ENCODE peak calls at places on chromosome 6, in six cellular contexts. One of them, this sample, is unnamed.
A peak's percentile ranks its signal among the peaks of the same experiment; 100 is the strongest.

GRCh38 chr6:143542915-143543314 is 31.4 kb upstream of the FUCA2 start:
- DNase-seq in HFF-Myc: no peak
- DNase-seq in AG09319: no peak
- DNase-seq in sciatic nerve: no peak
- DNase-seq in CD4-positive, alpha-beta T cell: no peak
- DNase-seq in activated T-helper 1 cell treated with anti-CD3 and anti-CD28 coated beads, Interleukin-2, amount 50 U/mL, for 16 hours: no peak
- DNase-seq in this sample: no peak

GRCh38 chr6:36908758-36909157 is 23.0 kb downstream of the C6orf89 start:
- DNase-seq in sciatic nerve: no peak
- DNase-seq in AG09319: no peak
- DNase-seq in CD4-positive, alpha-beta T cell: no peak
- DNase-seq in HFF-Myc: no peak
- DNase-seq in activated T-helper 1 cell treated with anti-CD3 and anti-CD28 coated beads, Interleukin-2, amount 50 U/mL, for 16 hours: no peak
- DNase-seq in this sample: no peak

GRCh38 chr6:14709900-14710299 is 536.0 kb upstream of the JARID2 start:
- DNase-seq in HFF-Myc: no peak
- DNase-seq in AG09319: no peak
- DNase-seq in sciatic nerve: no peak
- DNase-seq in activated T-helper 1 cell treated with anti-CD3 and anti-CD28 coated beads, Interleukin-2, amount 50 U/mL, for 16 hours: no peak
- DNase-seq in CD4-positive, alpha-beta T cell: no peak
- DNase-seq in this sample: no peak

GRCh38 chr6:1771324-1771723 is 161.6 kb downstream of the FOXC1 start:
- DNase-seq in CD4-positive, alpha-beta T cell: no peak
- DNase-seq in sciatic nerve: no peak
- DNase-seq in AG09319: no peak
- DNase-seq in HFF-Myc: no peak
- DNase-seq in activated T-helper 1 cell treated with anti-CD3 and anti-CD28 coated beads, Interleukin-2, amount 50 U/mL, for 16 hours: no peak
- DNase-seq in this sample: no peak

GRCh38 chr6:106536863-106537262 is 92.4 kb downstream of the RTN4IP1 start:
- DNase-seq in HFF-Myc: no peak
- DNase-seq in AG09319: no peak
- DNase-seq in sciatic nerve: no peak
- DNase-seq in activated T-helper 1 cell treated with anti-CD3 and anti-CD28 coated beads, Interleukin-2, amount 50 U/mL, for 16 hours: no peak
- DNase-seq in CD4-positive, alpha-beta T cell: no peak
- DNase-seq in this sample: no peak

GRCh38 chr6:42978793-42979522 is at the start of gene PEX6:
- DNase-seq in AG09319: peak; percentile 40
- DNase-seq in CD4-positive, alpha-beta T cell: peak; percentile 81
- DNase-seq in sciatic nerve: peak; percentile 91
- DNase-seq in HFF-Myc: peak; percentile 47
- DNase-seq in activated T-helper 1 cell treated with anti-CD3 and anti-CD28 coated beads, Interleukin-2, amount 50 U/mL, for 16 hours: peak; percentile 80
- DNase-seq in this sample: peak; percentile 94

GRCh38 chr6:166441641-166442078 is 58.9 kb upstream of the MPC1 start:
- DNase-seq in AG09319: no peak
- DNase-seq in activated T-helper 1 cell treated with anti-CD3 and anti-CD28 coated beads, Interleukin-2, amount 50 U/mL, for 16 hours: no peak
- DNase-seq in HFF-Myc: no peak
- DNase-seq in CD4-positive, alpha-beta T cell: no peak
- DNase-seq in sciatic nerve: no peak
- DNase-seq in this sample: no peak

GRCh38 chr6:20279051-20279450 is 66.8 kb upstream of the MBOAT1 start:
- DNase-seq in AG09319: no peak
- DNase-seq in HFF-Myc: no peak
- DNase-seq in CD4-positive, alpha-beta T cell: no peak
- DNase-seq in sciatic nerve: no peak
- DNase-seq in activated T-helper 1 cell treated with anti-CD3 and anti-CD28 coated beads, Interleukin-2, amount 50 U/mL, for 16 hours: no peak
- DNase-seq in this sample: no peak

GRCh38 chr6:104332407-104332806 is 527.3 kb downstream of the HACE1 start:
- DNase-seq in sciatic nerve: no peak
- DNase-seq in activated T-helper 1 cell treated with anti-CD3 and anti-CD28 coated beads, Interleukin-2, amount 50 U/mL, for 16 hours: no peak
- DNase-seq in AG09319: no peak
- DNase-seq in HFF-Myc: no peak
- DNase-seq in CD4-positive, alpha-beta T cell: no peak
- DNase-seq in this sample: no peak

GRCh38 chr6:106192824-106193223 is 106.7 kb downstream of the PRDM1 start:
- DNase-seq in AG09319: no peak
- DNase-seq in CD4-positive, alpha-beta T cell: no peak
- DNase-seq in HFF-Myc: peak; percentile 36
- DNase-seq in activated T-helper 1 cell treated with anti-CD3 and anti-CD28 coated beads, Interleukin-2, amount 50 U/mL, for 16 hours: no peak
- DNase-seq in sciatic nerve: no peak
- DNase-seq in this sample: no peak

GRCh38 chr6:77178821-77179220 is 284.5 kb downstream of the HTR1B start:
- DNase-seq in CD4-positive, alpha-beta T cell: no peak
- DNase-seq in sciatic nerve: no peak
- DNase-seq in HFF-Myc: no peak
- DNase-seq in AG09319: no peak
- DNase-seq in activated T-helper 1 cell treated with anti-CD3 and anti-CD28 coated beads, Interleukin-2, amount 50 U/mL, for 16 hours: no peak
- DNase-seq in this sample: no peak

GRCh38 chr6:43306086-43306485 is 2.5 kb downstream of the CRIP3 start:
- DNase-seq in activated T-helper 1 cell treated with anti-CD3 and anti-CD28 coated beads, Interleukin-2, amount 50 U/mL, for 16 hours: no peak
- DNase-seq in HFF-Myc: no peak
- DNase-seq in sciatic nerve: no peak
- DNase-seq in CD4-positive, alpha-beta T cell: no peak
- DNase-seq in AG09319: no peak
- DNase-seq in this sample: no peak

GRCh38 chr6:106084106-106084963 is 1.8 kb upstream of the PRDM1 start:
- DNase-seq in HFF-Myc: peak; percentile 77
- DNase-seq in activated T-helper 1 cell treated with anti-CD3 and anti-CD28 coated beads, Interleukin-2, amount 50 U/mL, for 16 hours: no peak
- DNase-seq in sciatic nerve: no peak
- DNase-seq in CD4-positive, alpha-beta T cell: no peak
- DNase-seq in AG09319: peak; percentile 78
- DNase-seq in this sample: no peak

GRCh38 chr6:3322366-3322890 is 63.7 kb downstream of the PSMG4 start:
- DNase-seq in CD4-positive, alpha-beta T cell: no peak
- DNase-seq in AG09319: no peak
- DNase-seq in HFF-Myc: no peak
- DNase-seq in sciatic nerve: peak; percentile 48
- DNase-seq in activated T-helper 1 cell treated with anti-CD3 and anti-CD28 coated beads, Interleukin-2, amount 50 U/mL, for 16 hours: no peak
- DNase-seq in this sample: no peak

GRCh38 chr6:40832691-40833090 is 206.3 kb downstream of the UNC5CL start:
- DNase-seq in activated T-helper 1 cell treated with anti-CD3 and anti-CD28 coated beads, Interleukin-2, amount 50 U/mL, for 16 hours: no peak
- DNase-seq in sciatic nerve: no peak
- DNase-seq in CD4-positive, alpha-beta T cell: no peak
- DNase-seq in HFF-Myc: no peak
- DNase-seq in AG09319: no peak
- DNase-seq in this sample: no peak

GRCh38 chr6:143279385-143279784 is 171.1 kb downstream of the ADAT2 start:
- DNase-seq in activated T-helper 1 cell treated with anti-CD3 and anti-CD28 coated beads, Interleukin-2, amount 50 U/mL, for 16 hours: no peak
- DNase-seq in AG09319: no peak
- DNase-seq in CD4-positive, alpha-beta T cell: no peak
- DNase-seq in sciatic nerve: no peak
- DNase-seq in HFF-Myc: no peak
- DNase-seq in this sample: no peak

GRCh38 chr6:124683507-124683906 is 278.7 kb upstream of the RNF217 start:
- DNase-seq in CD4-positive, alpha-beta T cell: no peak
- DNase-seq in HFF-Myc: no peak
- DNase-seq in sciatic nerve: no peak
- DNase-seq in AG09319: no peak
- DNase-seq in activated T-helper 1 cell treated with anti-CD3 and anti-CD28 coated beads, Interleukin-2, amount 50 U/mL, for 16 hours: no peak
- DNase-seq in this sample: no peak

GRCh38 chr6:149405823-149406765 is 6.0 kb downstream of the SUMO4 start:
- DNase-seq in HFF-Myc: no peak
- DNase-seq in CD4-positive, alpha-beta T cell: no peak
- DNase-seq in AG09319: no peak
- DNase-seq in sciatic nerve: no peak
- DNase-seq in activated T-helper 1 cell treated with anti-CD3 and anti-CD28 coated beads, Interleukin-2, amount 50 U/mL, for 16 hours: no peak
- DNase-seq in this sample: no peak

GRCh38 chr6:26125015-26125690 is 37.9 kb downstream of the HFE start:
- DNase-seq in sciatic nerve: no peak
- DNase-seq in HFF-Myc: no peak
- DNase-seq in CD4-positive, alpha-beta T cell: no peak
- DNase-seq in activated T-helper 1 cell treated with anti-CD3 and anti-CD28 coated beads, Interleukin-2, amount 50 U/mL, for 16 hours: no peak
- DNase-seq in AG09319: no peak
- DNase-seq in this sample: no peak

GRCh38 chr6:113630365-113630737 is 226.8 kb upstream of the MARCKS start:
- DNase-seq in sciatic nerve: no peak
- DNase-seq in AG09319: peak; percentile 25
- DNase-seq in HFF-Myc: no peak
- DNase-seq in CD4-positive, alpha-beta T cell: no peak
- DNase-seq in activated T-helper 1 cell treated with anti-CD3 and anti-CD28 coated beads, Interleukin-2, amount 50 U/mL, for 16 hours: no peak
- DNase-seq in this sample: no peak

GRCh38 chr6:148140772-148141557 is 201.7 kb upstream of the SASH1 start:
- DNase-seq in HFF-Myc: no peak
- DNase-seq in activated T-helper 1 cell treated with anti-CD3 and anti-CD28 coated beads, Interleukin-2, amount 50 U/mL, for 16 hours: no peak
- DNase-seq in sciatic nerve: no peak
- DNase-seq in AG09319: no peak
- DNase-seq in CD4-positive, alpha-beta T cell: no peak
- DNase-seq in this sample: no peak

GRCh38 chr6:29632789-29633531 is at the start of gene GABBR1:
- DNase-seq in AG09319: peak; percentile 75
- DNase-seq in CD4-positive, alpha-beta T cell: peak; percentile 48
- DNase-seq in HFF-Myc: peak; percentile 19
- DNase-seq in sciatic nerve: peak; percentile 94
- DNase-seq in activated T-helper 1 cell treated with anti-CD3 and anti-CD28 coated beads, Interleukin-2, amount 50 U/mL, for 16 hours: peak; percentile 41
- DNase-seq in this sample: peak; percentile 87

GRCh38 chr6:106685833-106686232 is 56.5 kb downstream of the QRSL1 start:
- DNase-seq in activated T-helper 1 cell treated with anti-CD3 and anti-CD28 coated beads, Interleukin-2, amount 50 U/mL, for 16 hours: no peak
- DNase-seq in CD4-positive, alpha-beta T cell: no peak
- DNase-seq in AG09319: no peak
- DNase-seq in sciatic nerve: no peak
- DNase-seq in HFF-Myc: no peak
- DNase-seq in this sample: no peak

This sample was measured in tibial artery.